ENCODE peak calls at places on chromosomes 5 and 9, in five cellular contexts. D is progenitor cell of endocrine pancreas; E is SHP77; U is upper lobe of left lung; H is activated T-cell treated with anti-CD3 and anti-CD28 coated beads, Interleukin-2, amount 50 U/mL, for 72 hours. L is an unnamed sample.

GRCh38 chr5:55427157-55427556 is 107.6 kb downstream of the PLPP1 start:
- DNase-seq in D (no peak), E (no peak), U (no peak), H (no peak), L (no peak)

GRCh38 chr5:141510850-141511718 is 22.2 kb downstream of the PCDHGC5 start:
- DNase-seq in D (no peak), E (no peak), U (no peak), H (no peak), L (no peak)

GRCh38 chr5:121949885-121950284 is 11.9 kb upstream of the SRFBP1 start:
- DNase-seq in D (peak), E (peak), U (peak), H (peak), L (no peak)

GRCh38 chr5:132012385-132013005 is 1.0 kb upstream of the ACSL6 start:
- DNase-seq in D (peak), E (no peak), U (peak), H (no peak), L (peak)

GRCh38 chr9:135504262-135505229 is 4.1 kb downstream of the MRPS2 start:
- DNase-seq in D (peak), E (peak), U (peak), H (peak), L (peak)

GRCh38 chr5:163505475-163506457 is at the start of gene MAT2B:
- DNase-seq in D (peak), E (peak), U (peak), H (peak), L (peak)

GRCh38 chr9:76403352-76403751 is 9.1 kb upstream of the RFK start:
- DNase-seq in D (no peak), E (no peak), U (no peak), H (peak), L (no peak)

GRCh38 chr5:68465133-68465532 is 249.6 kb downstream of the PIK3R1 start:
- DNase-seq in D (no peak), E (no peak), U (no peak), H (peak), L (no peak)

GRCh38 chr5:105924366-105924765 is 1746.4 kb downstream of the EFNA5 start:
- DNase-seq in D (no peak), E (no peak), U (no peak), H (no peak), L (no peak)

GRCh38 chr5:90767710-90768109 is 209.1 kb downstream of the ADGRV1 start:
- DNase-seq in D (no peak), E (no peak), U (no peak), H (no peak), L (no peak)

GRCh38 chr5:180007582-180007981 is 64.0 kb downstream of the RNF130 start:
- DNase-seq in D (no peak), E (no peak), U (no peak), H (no peak), L (no peak)

GRCh38 chr9:90974007-90974406 is 172.4 kb downstream of the SYK start:
- DNase-seq in D (no peak), E (no peak), U (no peak), H (no peak), L (no peak)

GRCh38 chr9:36208521-36209253 is 18.0 kb downstream of the CLTA start:
- DNase-seq in D (no peak), E (no peak), U (no peak), H (no peak), L (no peak)

GRCh38 chr5:154860765-154861164 is 2.3 kb downstream of the CNOT8 start:
- DNase-seq in D (no peak), E (no peak), U (no peak), H (no peak), L (no peak)

L was measured in kidney.